ENCODE peak calls at places on chromosomes 5 and 9, in five cellular contexts. A is NCI-H2029; H is stimulated activated CD4-positive, alpha-beta T cell treated with anti-CD3 and anti-CD28 coated beads, Interleukin-1b, Interleukin-23, amount 100 ng/mL, for 1 hour; L is stimulated activated CD8-positive, alpha-beta memory T cell treated with anti-CD3 and anti-CD28 coated beads, Interleukin-4, amount 100 ng/mL, for 24 hours; R is GM23248. E is an unnamed sample.

GRCh38 chr9:1939926-1940368 is 75.2 kb upstream of the SMARCA2 start:
- DNase-seq in A (no peak), H (no peak), L (no peak), R (peak), E (no peak)

GRCh38 chr9:70121818-70122436 is 78.3 kb downstream of the MAMDC2 start:
- DNase-seq in A (no peak), H (no peak), L (no peak), R (peak), E (no peak)

GRCh38 chr5:119022017-119022745 is 33.8 kb upstream of the DTWD2 start:
- DNase-seq in A (no peak), H (no peak), L (no peak), R (peak), E (no peak)

GRCh38 chr9:129733632-129733953 is 19.2 kb downstream of the PTGES start:
- DNase-seq in A (no peak), H (no peak), L (no peak), R (no peak), E (no peak)

GRCh38 chr5:79872309-79872708 is 118.8 kb downstream of the MTX3 start:
- DNase-seq in A (no peak), H (no peak), L (no peak), R (no peak), E (no peak)

GRCh38 chr9:136086951-136087740 is 7.9 kb downstream of the NACC2 start:
- DNase-seq in A (no peak), H (no peak), L (no peak), R (no peak), E (peak)

GRCh38 chr5:9557696-9558095 is 11.8 kb upstream of the SEMA5A start:
- DNase-seq in A (no peak), H (no peak), L (no peak), R (peak), E (no peak)

GRCh38 chr5:98736753-98737152 is 36.7 kb upstream of the RGMB start:
- DNase-seq in A (no peak), H (no peak), L (no peak), R (no peak), E (no peak)

GRCh38 chr5:110321117-110321516 is 405.4 kb downstream of the TMEM232 start:
- DNase-seq in A (no peak), H (no peak), L (no peak), R (peak), E (no peak)

GRCh38 chr5:124000558-124000957 is 488.6 kb downstream of the CSNK1G3 start:
- DNase-seq in A (no peak), H (no peak), L (no peak), R (no peak), E (no peak)

GRCh38 chr5:10317825-10318682 is 10.4 kb upstream of the CMBL start:
- DNase-seq in A (no peak), H (no peak), L (no peak), R (no peak), E (no peak)

GRCh38 chr5:169577966-169578365 is 5.6 kb upstream of the SPDL1 start:
- DNase-seq in A (no peak), H (no peak), L (no peak), R (peak), E (no peak)

GRCh38 chr9:38362912-38363588 is 29.5 kb upstream of the ALDH1B1 start:
- DNase-seq in A (peak), H (no peak), L (no peak), R (peak), E (peak)

GRCh38 chr5:130282044-130282443 is 377.8 kb downstream of the CHSY3 start:
- DNase-seq in A (no peak), H (no peak), L (no peak), R (peak), E (no peak)

GRCh38 chr5:6407547-6408259 is 29.4 kb upstream of the MED10 start:
- DNase-seq in A (no peak), H (no peak), L (no peak), R (no peak), E (no peak)

GRCh38 chr5:158320178-158320674 is 461.3 kb upstream of the CLINT1 start:
- DNase-seq in A (no peak), H (no peak), L (no peak), R (no peak), E (no peak)

GRCh38 chr9:110187126-110187525 is 20.8 kb downstream of the C9orf152 start:
- DNase-seq in A (no peak), H (no peak), L (no peak), R (no peak), E (no peak)

GRCh38 chr9:105053209-105053652 is 125.3 kb upstream of the ABCA1 start:
- DNase-seq in A (no peak), H (peak), L (peak), R (peak), E (no peak)

GRCh38 chr9:123423036-123423640 is 67.1 kb downstream of the CRB2 start:
- DNase-seq in A (no peak), H (no peak), L (no peak), R (no peak), E (peak)